ENCODE peak calls at places on chromosomes 3 and 15, in ten cellular contexts. N, A, R, Q, M, I, S, G, W and H are unnamed samples.

GRCh38 chr15:93347917-93348316 is 258.9 kb upstream of the RGMA start:
- DNase-seq in R (no peak), I (no peak), S (no peak), Q (no peak), N (no peak), W (no peak), G (no peak), M (no peak), A (no peak), H (no peak)

GRCh38 chr3:188421151-188421821 is 267.3 kb downstream of the LPP start:
- DNase-seq in N (no peak), M (no peak), Q (no peak), G (peak), W (no peak), A (no peak), R (no peak), S (no peak), I (no peak), H (no peak)

GRCh38 chr15:44527241-44527640 is 9.7 kb upstream of the EIF3J start:
- DNase-seq in Q (no peak), G (no peak), M (no peak), N (no peak), A (peak), W (no peak), S (no peak), R (no peak), I (no peak), H (no peak)

GRCh38 chr3:76651784-76652183 is 388.1 kb upstream of the ROBO2 start:
- DNase-seq in Q (no peak), W (no peak), I (no peak), S (no peak), N (no peak), A (peak), R (no peak), G (no peak), M (no peak), H (no peak)

GRCh38 chr15:67066041-67067021 is 929 bp downstream of the SMAD3 start:
- DNase-seq in N (peak), A (no peak), M (peak), Q (peak), W (no peak), S (no peak), I (no peak), G (no peak), R (peak), H (no peak)

GRCh38 chr3:196255776-196256175 is 31.8 kb downstream of the PCYT1A start:
- DNase-seq in S (no peak), A (no peak), Q (no peak), W (no peak), N (no peak), M (no peak), R (no peak), I (no peak), G (no peak), H (no peak)

GRCh38 chr3:159319156-159319555 is 517.3 kb downstream of the MFSD1 start:
- DNase-seq in M (no peak), N (no peak), A (peak), Q (no peak), G (no peak), I (no peak), R (no peak), W (no peak), S (no peak), H (no peak)

GRCh38 chr3:125461896-125462295 is 58.1 kb downstream of the SNX4 start:
- DNase-seq in N (no peak), G (no peak), A (no peak), S (no peak), Q (no peak), W (no peak), I (no peak), R (no peak), M (no peak), H (no peak)

GRCh38 chr15:91855684-91856553 is 2.4 kb downstream of the SLCO3A1 start:
- DNase-seq in R (no peak), N (peak), W (no peak), G (no peak), A (peak), S (peak), M (no peak), Q (peak), I (no peak), H (no peak)

GRCh38 chr3:32336123-32336518 is 55.5 kb upstream of the CMTM7 start:
- DNase-seq in I (no peak), M (no peak), W (no peak), N (no peak), Q (no peak), A (no peak), R (no peak), G (no peak), S (no peak), H (no peak)

GRCh38 chr15:78241017-78241416 is 6.7 kb upstream of the ACSBG1 start:
- DNase-seq in I (peak), S (peak), G (peak), A (peak), M (peak), Q (peak), W (peak), N (peak), R (peak), H (peak)

GRCh38 chr3:114624047-114624445 is 330.2 kb downstream of the TIGIT start:
- DNase-seq in R (no peak), A (no peak), W (peak), N (no peak), G (no peak), Q (no peak), I (no peak), S (no peak), M (peak), H (no peak)

GRCh38 chr3:4834403-4834866 is 144.8 kb upstream of the BHLHE40 start:
- DNase-seq in G (no peak), W (no peak), M (no peak), I (peak), R (peak), S (no peak), Q (no peak), N (peak), A (no peak), H (peak)

GRCh38 chr3:145735631-145736030 is 425.4 kb downstream of the PLOD2 start:
- DNase-seq in A (no peak), G (no peak), R (no peak), S (no peak), N (no peak), W (no peak), I (no peak), Q (no peak), M (no peak), H (no peak)

GRCh38 chr15:42729409-42729808 is 7.5 kb downstream of the CDAN1 start:
- DNase-seq in I (no peak), G (no peak), M (no peak), R (no peak), W (peak), N (no peak), Q (no peak), A (no peak), S (no peak), H (no peak)

GRCh38 chr15:101148881-101149664 is 102.8 kb downstream of the CHSY1 start:
- DNase-seq in Q (no peak), S (no peak), R (no peak), I (no peak), W (peak), M (no peak), A (no peak), G (no peak), N (no peak), H (no peak)

GRCh38 chr3:133887075-133887950 is 8.4 kb downstream of the RAB6B start:
- DNase-seq in I (no peak), A (no peak), G (no peak), N (no peak), R (no peak), S (no peak), M (no peak), W (peak), Q (no peak), H (no peak)

GRCh38 chr3:177977381-177978158 is 558.7 kb upstream of the KCNMB2 start:
- DNase-seq in N (no peak), S (no peak), A (no peak), M (no peak), W (no peak), R (no peak), Q (no peak), I (no peak), G (no peak), H (no peak)

GRCh38 chr3:52533623-52534280 is at the start of gene NT5DC2:
- DNase-seq in R (peak), N (peak), M (peak), S (peak), G (peak), W (peak), Q (peak), I (peak), A (peak), H (peak)

GRCh38 chr3:20683912-20684311 is 497.9 kb upstream of the SGO1 start:
- DNase-seq in I (no peak), S (no peak), W (no peak), A (no peak), M (no peak), N (no peak), Q (no peak), G (no peak), R (no peak), H (no peak)

GRCh38 chr3:129673897-129674797 is 67.7 kb upstream of the PLXND1 start:
- DNase-seq in W (no peak), Q (no peak), I (no peak), M (no peak), S (no peak), G (no peak), R (no peak), A (no peak), N (no peak), H (no peak)